ENCODE peak calls at places on chromosomes 12 and 14, in eight cellular contexts. O, U, G, Y, Z, R, K and X are unnamed samples.

GRCh38 chr14:79542121-79542520 is 669.2 kb downstream of the DIO2 start:
- DNase-seq in O (no peak), U (no peak), G (no peak), Y (no peak), Z (no peak), R (no peak), K (no peak), X (no peak)

GRCh38 chr14:28785096-28785952 is 18.7 kb downstream of the FOXG1 start:
- DNase-seq in O (no peak), U (no peak), G (peak), Y (no peak), Z (peak), R (no peak), K (no peak), X (no peak)

GRCh38 chr14:41830679-41831078 is 224.0 kb downstream of the LRFN5 start:
- DNase-seq in O (no peak), U (no peak), G (no peak), Y (no peak), Z (peak), R (no peak), K (no peak), X (no peak)

GRCh38 chr12:56953314-56953713 is 4.1 kb downstream of the RDH16 start:
- DNase-seq in O (no peak), U (no peak), G (no peak), Y (no peak), Z (no peak), R (no peak), K (no peak), X (no peak)

GRCh38 chr14:101475468-101476257 is 85.6 kb upstream of the DIO3 start:
- DNase-seq in O (no peak), U (no peak), G (peak), Y (no peak), Z (no peak), R (peak), K (no peak), X (no peak)

GRCh38 chr12:49777800-49778748 is 36.7 kb downstream of the TMBIM6 start:
- DNase-seq in O (peak), U (peak), G (peak), Y (peak), Z (peak), R (peak), K (peak), X (peak)

GRCh38 chr12:81546811-81547210 is 212.3 kb downstream of the PPFIA2 start:
- DNase-seq in O (no peak), U (no peak), G (no peak), Y (no peak), Z (no peak), R (no peak), K (no peak), X (no peak)

GRCh38 chr14:56953884-56954283 is 143.6 kb upstream of the OTX2 start:
- DNase-seq in O (no peak), U (no peak), G (no peak), Y (no peak), Z (peak), R (no peak), K (no peak), X (no peak)

GRCh38 chr12:91219919-91220318 is 37.3 kb upstream of the DCN start:
- DNase-seq in O (no peak), U (no peak), G (no peak), Y (no peak), Z (no peak), R (no peak), K (no peak), X (no peak)

GRCh38 chr12:124716208-124717141 is 147.2 kb downstream of the SCARB1 start:
- DNase-seq in O (no peak), U (no peak), G (no peak), Y (peak), Z (no peak), R (no peak), K (no peak), X (peak)

GRCh38 chr12:80413462-80413861 is 30.6 kb upstream of the PTPRQ start:
- DNase-seq in O (no peak), U (no peak), G (no peak), Y (no peak), Z (no peak), R (no peak), K (no peak), X (no peak)

GRCh38 chr12:96401061-96401871 is 1.0 kb upstream of the CDK17 start:
- DNase-seq in O (peak), U (peak), G (peak), Y (no peak), Z (peak), R (no peak), K (no peak), X (peak)

GRCh38 chr12:130484221-130484620 is 146.5 kb downstream of the PIWIL1 start:
- DNase-seq in O (no peak), U (no peak), G (no peak), Y (no peak), Z (no peak), R (no peak), K (no peak), X (no peak)

GRCh38 chr12:57528831-57529555 is 6.4 kb downstream of the MBD6 start:
- DNase-seq in O (no peak), U (no peak), G (no peak), Y (no peak), Z (no peak), R (no peak), K (no peak), X (no peak)

GRCh38 chr12:48980389-48980952 is 2.3 kb downstream of the WNT1 start:
- DNase-seq in O (no peak), U (peak), G (no peak), Y (no peak), Z (no peak), R (peak), K (no peak), X (no peak)

GRCh38 chr14:91243098-91243483 is 1.4 kb downstream of the GPR68 start:
- DNase-seq in O (no peak), U (no peak), G (no peak), Y (no peak), Z (no peak), R (no peak), K (no peak), X (no peak)

GRCh38 chr12:118044075-118044474 is 16.9 kb downstream of the WSB2 start:
- DNase-seq in O (no peak), U (no peak), G (no peak), Y (no peak), Z (no peak), R (no peak), K (no peak), X (no peak)

GRCh38 chr12:24948452-24948815 is 467 bp downstream of the BCAT1 start:
- DNase-seq in O (no peak), U (peak), G (no peak), Y (no peak), Z (peak), R (no peak), K (no peak), X (no peak)
- H3K27ac ChIP-seq in O (no peak), U (peak), G (peak), Y (peak), Z (peak), R (peak), K (no peak), X (no peak)

DNA sequence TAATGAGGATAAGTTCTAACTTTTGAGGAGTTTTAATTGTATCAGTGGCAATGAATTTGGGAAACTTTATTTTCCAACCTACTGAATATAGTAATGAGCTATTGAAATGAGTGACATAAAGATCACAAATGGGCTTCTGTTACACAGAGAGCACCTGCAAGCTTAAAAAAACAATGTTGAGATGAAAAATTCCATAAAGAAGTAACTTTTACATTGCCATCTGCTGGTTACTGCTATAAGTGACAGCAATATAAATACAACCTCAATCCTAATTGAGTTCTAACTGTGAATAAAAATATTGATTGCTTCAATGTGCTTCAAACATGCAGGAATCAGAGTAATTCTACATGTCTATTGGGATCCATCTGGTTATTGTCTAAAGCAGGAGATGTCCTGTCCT is 14.2 kb downstream of the WIF1 start:
- DNase-seq in O (no peak), U (no peak), G (no peak), Y (no peak), Z (no peak), R (no peak), K (no peak), X (no peak)
- TF ChIP-seq CTCF in O (no peak), U (peak), G (no peak), Y (peak), Z (peak), R (peak), K (peak), X (no peak)

GRCh38 chr12:20476551-20476950 is 108.2 kb downstream of the PDE3A start:
- DNase-seq in O (no peak), U (no peak), G (no peak), Y (no peak), Z (no peak), R (no peak), K (no peak), X (no peak)

GRCh38 chr12:20475542-20475941 is 107.2 kb downstream of the PDE3A start:
- DNase-seq in O (no peak), U (no peak), G (no peak), Y (no peak), Z (no peak), R (no peak), K (no peak), X (no peak)

GRCh38 chr12:20473133-20473532 is 104.8 kb downstream of the PDE3A start:
- DNase-seq in O (no peak), U (no peak), G (no peak), Y (no peak), Z (no peak), R (no peak), K (no peak), X (no peak)

GRCh38 chr12:20474443-20474842 is 106.1 kb downstream of the PDE3A start:
- DNase-seq in O (no peak), U (no peak), G (no peak), Y (no peak), Z (no peak), R (no peak), K (no peak), X (no peak)

GRCh38 chr12:20477691-20478090 is 109.4 kb downstream of the PDE3A start:
- DNase-seq in O (no peak), U (no peak), G (no peak), Y (no peak), Z (no peak), R (no peak), K (no peak), X (peak)
- H3K27ac ChIP-seq in O (no peak), U (no peak), G (no peak), Y (no peak), Z (no peak), R (no peak), K (no peak), X (no peak)

DNA sequence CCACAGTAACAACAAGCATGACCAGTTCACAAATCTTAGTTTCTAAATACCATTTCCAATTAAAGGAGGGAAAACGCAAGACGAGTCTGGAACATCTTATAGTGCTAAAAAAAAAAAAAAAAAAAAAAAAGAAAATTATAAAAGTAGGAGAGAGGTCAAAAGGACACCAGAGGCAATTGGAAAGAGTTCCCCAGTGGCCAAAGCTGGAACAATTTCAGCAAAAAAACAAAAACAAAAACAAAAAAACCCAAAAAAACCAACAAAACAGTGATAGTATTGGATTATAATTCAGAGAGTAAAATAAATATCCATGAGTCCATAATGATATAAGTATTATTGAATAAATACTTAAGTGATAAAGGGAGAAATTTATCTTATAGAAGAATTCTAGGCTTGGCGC is 10.3 kb upstream of the NAP1L1 start:
- DNase-seq in O (no peak), U (no peak), G (no peak), Y (no peak), Z (no peak), R (no peak), K (no peak), X (no peak)
- TF ChIP-seq CTCF in O (no peak), U (no peak), G (no peak), Y (no peak), Z (no peak), R (no peak), K (no peak), X (no peak)

DNA sequence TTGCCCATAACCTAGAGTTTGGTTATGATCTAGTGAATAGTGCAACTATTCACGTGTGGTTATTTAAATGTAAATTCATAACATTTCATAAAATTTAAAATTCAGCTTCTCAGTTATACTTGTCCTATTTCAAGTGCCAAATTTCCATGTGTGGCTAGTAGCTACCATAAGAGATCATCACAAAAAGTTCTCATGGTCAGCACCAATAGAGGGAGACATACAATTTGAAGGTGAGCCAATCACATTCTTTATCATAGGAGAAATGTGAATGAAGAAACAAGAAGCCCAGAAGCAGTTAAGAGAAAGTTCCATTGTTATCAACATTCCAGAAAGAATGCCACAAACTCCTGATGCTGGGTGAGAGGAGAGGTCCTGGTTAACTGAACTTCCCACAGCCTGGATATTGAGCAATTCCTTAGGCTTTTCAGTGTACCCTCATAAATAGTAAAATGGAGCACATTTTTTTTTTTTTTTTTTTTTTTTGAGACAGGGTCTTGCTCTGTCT is 892.9 kb upstream of the USP15 start:
- DNase-seq in O (no peak), U (no peak), G (no peak), Y (no peak), Z (no peak), R (no peak), K (no peak), X (no peak)
- H3K27ac ChIP-seq in O (no peak), U (no peak), G (no peak), Y (no peak), Z (no peak), R (no peak), K (no peak), X (no peak)

GRCh38 chr12:54340845-54341244 is 15.9 kb downstream of the COPZ1 start:
- DNase-seq in O (no peak), U (no peak), G (no peak), Y (no peak), Z (no peak), R (no peak), K (no peak), X (no peak)

GRCh38 chr12:54338682-54339296 is 13.9 kb downstream of the COPZ1 start:
- DNase-seq in O (no peak), U (no peak), G (no peak), Y (no peak), Z (no peak), R (no peak), K (no peak), X (no peak)

GRCh38 chr12:54333420-54334034 is 8.6 kb downstream of the COPZ1 start:
- DNase-seq in O (no peak), U (no peak), G (no peak), Y (no peak), Z (no peak), R (no peak), K (no peak), X (no peak)

GRCh38 chr12:54337854-54338650 is 13.1 kb downstream of the COPZ1 start:
- DNase-seq in O (no peak), U (no peak), G (no peak), Y (no peak), Z (no peak), R (no peak), K (no peak), X (peak)

DNA sequence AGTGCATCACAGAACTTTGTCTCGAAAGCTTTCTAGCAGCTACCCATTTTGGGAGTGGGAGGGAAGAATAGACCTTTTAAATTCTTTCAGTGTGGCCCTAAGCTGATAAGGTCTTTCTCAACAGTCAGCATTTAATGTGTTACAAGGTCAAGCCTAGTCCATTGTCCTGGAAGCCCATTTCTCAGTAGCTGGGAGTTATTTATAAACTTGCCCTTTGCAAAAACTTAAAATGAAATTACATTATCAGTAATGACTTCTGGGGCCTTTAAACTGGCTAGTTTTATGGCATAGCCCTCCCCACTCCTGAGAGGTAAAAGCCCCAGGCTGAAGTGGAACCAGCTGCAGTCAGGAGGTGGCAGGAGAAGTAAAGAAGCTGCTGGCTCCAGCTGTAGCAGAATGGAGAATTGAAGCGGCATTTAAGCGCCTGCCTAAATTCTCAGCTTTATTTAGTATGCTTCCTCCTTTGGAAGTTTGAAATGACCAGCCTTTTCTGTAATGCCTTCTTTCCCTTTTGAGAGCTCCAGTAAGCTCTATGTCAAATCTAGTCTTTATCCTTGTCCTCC is 12.4 kb downstream of the COPZ1 start:
- DNase-seq in O (no peak), U (peak), G (peak), Y (peak), Z (no peak), R (no peak), K (no peak), X (peak)
- TF ChIP-seq CTCF in O (no peak), U (no peak), G (no peak), Y (no peak), Z (no peak), R (no peak), K (peak), X (peak)

GRCh38 chr14:74950795-74951442 is 4.5 kb downstream of the PGF start:
- DNase-seq in O (no peak), U (no peak), G (no peak), Y (no peak), Z (no peak), R (no peak), K (no peak), X (no peak)
- H3K27ac ChIP-seq in O (no peak), U (no peak), G (no peak), Y (no peak), Z (peak), R (no peak), K (no peak), X (peak)

GRCh38 chr12:29595071-29595755 is 97.7 kb upstream of the OVCH1 start:
- DNase-seq in O (no peak), U (no peak), G (no peak), Y (no peak), Z (no peak), R (no peak), K (no peak), X (no peak)

GRCh38 chr12:29589852-29590251 is 92.4 kb upstream of the OVCH1 start:
- DNase-seq in O (no peak), U (no peak), G (no peak), Y (no peak), Z (no peak), R (no peak), K (no peak), X (no peak)

GRCh38 chr12:29589271-29589670 is 91.8 kb upstream of the OVCH1 start:
- DNase-seq in O (no peak), U (no peak), G (no peak), Y (no peak), Z (no peak), R (no peak), K (no peak), X (no peak)

GRCh38 chr12:29593001-29593400 is 95.5 kb upstream of the OVCH1 start:
- DNase-seq in O (no peak), U (no peak), G (no peak), Y (no peak), Z (no peak), R (no peak), K (no peak), X (no peak)

DNA sequence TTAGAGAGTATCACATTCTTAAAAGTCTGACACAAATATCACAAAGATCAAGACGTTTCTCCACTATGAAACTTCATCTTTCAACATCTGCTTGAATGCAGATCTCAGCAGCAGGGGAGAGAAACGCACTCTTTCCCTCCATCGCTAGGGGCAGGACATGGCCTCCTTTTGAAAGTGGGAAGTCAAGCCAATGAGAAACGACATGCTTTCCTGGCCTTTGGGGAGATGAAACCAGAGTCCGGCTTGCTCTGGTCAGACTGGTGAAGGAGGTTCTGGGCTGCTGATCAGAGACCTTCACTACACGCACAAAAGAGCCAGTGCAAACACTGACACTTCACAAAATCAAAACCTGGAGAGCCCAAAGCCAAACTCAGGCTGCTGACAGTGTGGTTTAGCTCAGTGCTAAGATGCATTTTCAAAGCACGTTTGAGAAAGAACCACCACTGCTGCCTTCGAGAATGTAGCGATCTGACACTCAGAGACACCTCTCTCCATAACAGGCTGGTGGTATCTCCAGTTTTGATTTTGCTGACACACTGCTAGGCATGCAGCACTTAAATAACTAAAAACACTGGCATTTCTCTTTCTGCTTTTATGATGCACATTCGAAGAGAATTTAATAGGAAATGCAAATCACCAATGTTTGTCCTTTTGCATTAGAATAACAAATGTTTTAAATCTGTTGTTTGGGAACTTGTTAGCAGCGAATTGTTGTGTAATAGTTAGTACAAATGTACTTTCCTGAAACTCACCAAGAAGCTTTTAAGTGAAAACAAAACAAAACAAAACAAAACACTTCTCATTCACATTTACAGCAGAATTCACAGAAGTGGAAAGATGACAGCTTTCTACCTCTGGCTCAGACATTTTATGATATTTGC is 93.9 kb upstream of the OVCH1 start:
- DNase-seq in O (no peak), U (no peak), G (peak), Y (no peak), Z (no peak), R (no peak), K (no peak), X (peak)
- TF ChIP-seq CTCF in O (no peak), U (no peak), G (no peak), Y (no peak), Z (no peak), R (no peak), K (no peak), X (no peak)